ENCODE peak calls at places on chromosomes 12 and 14, in six cellular contexts. One of them, this sample, is unnamed.

GRCh38 chr12:100346660-100347059 is 10.2 kb upstream of the SLC17A8 start:
- DNase-seq in fibroblast of the aortic adventitia: no peak
- DNase-seq in cardiac fibroblast: no peak
- DNase-seq in heart left ventricle: no peak
- DNase-seq in HL-60: no peak
- DNase-seq in Panc1: no peak
- DNase-seq in this sample: no peak

GRCh38 chr12:65565601-65566560 is 258.4 kb upstream of the HMGA2 start:
- DNase-seq in fibroblast of the aortic adventitia: peak
- DNase-seq in cardiac fibroblast: peak
- DNase-seq in heart left ventricle: no peak
- DNase-seq in HL-60: no peak
- DNase-seq in Panc1: no peak
- DNase-seq in this sample: peak

GRCh38 chr12:9127936-9128663 is 12.4 kb upstream of the A2M start:
- DNase-seq in fibroblast of the aortic adventitia: no peak
- DNase-seq in cardiac fibroblast: no peak
- DNase-seq in heart left ventricle: no peak
- DNase-seq in HL-60: no peak
- DNase-seq in Panc1: no peak
- DNase-seq in this sample: no peak

GRCh38 chr12:53965251-53966069 is 7.5 kb upstream of the HOXC11 start:
- DNase-seq in fibroblast of the aortic adventitia: no peak
- DNase-seq in cardiac fibroblast: no peak
- DNase-seq in heart left ventricle: no peak
- DNase-seq in HL-60: no peak
- DNase-seq in Panc1: no peak
- DNase-seq in this sample: no peak

GRCh38 chr12:127770123-127770522 is 496.8 kb upstream of the TMEM132C start:
- DNase-seq in fibroblast of the aortic adventitia: no peak
- DNase-seq in cardiac fibroblast: no peak
- DNase-seq in heart left ventricle: no peak
- DNase-seq in HL-60: no peak
- DNase-seq in Panc1: no peak
- DNase-seq in this sample: no peak

GRCh38 chr12:103840399-103840880 is 594 bp downstream of the NT5DC3 start:
- DNase-seq in fibroblast of the aortic adventitia: peak
- DNase-seq in cardiac fibroblast: peak
- DNase-seq in heart left ventricle: peak
- DNase-seq in HL-60: no peak
- DNase-seq in Panc1: no peak
- DNase-seq in this sample: no peak

GRCh38 chr14:104650057-104650980 is 39.1 kb upstream of the INF2 start:
- DNase-seq in fibroblast of the aortic adventitia: peak
- DNase-seq in cardiac fibroblast: peak
- DNase-seq in heart left ventricle: peak
- DNase-seq in HL-60: no peak
- DNase-seq in Panc1: no peak
- DNase-seq in this sample: peak

GRCh38 chr12:111451649-111452129 is 46.0 kb downstream of the SH2B3 start:
- DNase-seq in fibroblast of the aortic adventitia: peak
- DNase-seq in cardiac fibroblast: peak
- DNase-seq in heart left ventricle: no peak
- DNase-seq in HL-60: no peak
- DNase-seq in Panc1: peak
- DNase-seq in this sample: peak

GRCh38 chr14:95830386-95830785 is 46.2 kb upstream of the TUNAR start:
- DNase-seq in fibroblast of the aortic adventitia: no peak
- DNase-seq in cardiac fibroblast: no peak
- DNase-seq in heart left ventricle: no peak
- DNase-seq in HL-60: no peak
- DNase-seq in Panc1: no peak
- DNase-seq in this sample: no peak

GRCh38 chr14:81449576-81449975 is 49.5 kb upstream of the STON2 start:
- DNase-seq in fibroblast of the aortic adventitia: no peak
- DNase-seq in cardiac fibroblast: no peak
- DNase-seq in heart left ventricle: no peak
- DNase-seq in HL-60: no peak
- DNase-seq in Panc1: no peak
- DNase-seq in this sample: no peak

GRCh38 chr14:104187931-104188726 is 49.7 kb downstream of the KIF26A start:
- DNase-seq in fibroblast of the aortic adventitia: no peak
- DNase-seq in cardiac fibroblast: no peak
- DNase-seq in heart left ventricle: no peak
- DNase-seq in HL-60: no peak
- DNase-seq in Panc1: no peak
- DNase-seq in this sample: no peak

GRCh38 chr12:122935318-122935717 is 30.9 kb downstream of the ABCB9 start:
- DNase-seq in fibroblast of the aortic adventitia: no peak
- DNase-seq in cardiac fibroblast: no peak
- DNase-seq in heart left ventricle: no peak
- DNase-seq in HL-60: no peak
- DNase-seq in Panc1: no peak
- DNase-seq in this sample: no peak

GRCh38 chr14:73786632-73786941 is 65.0 kb upstream of the PTGR2 start:
- DNase-seq in fibroblast of the aortic adventitia: no peak
- DNase-seq in cardiac fibroblast: peak
- DNase-seq in heart left ventricle: peak
- DNase-seq in HL-60: no peak
- DNase-seq in Panc1: no peak
- DNase-seq in this sample: no peak

GRCh38 chr12:27653661-27654060 is 42.6 kb upstream of the REP15 start:
- DNase-seq in fibroblast of the aortic adventitia: no peak
- DNase-seq in cardiac fibroblast: no peak
- DNase-seq in heart left ventricle: no peak
- DNase-seq in HL-60: no peak
- DNase-seq in Panc1: no peak
- DNase-seq in this sample: no peak

GRCh38 chr12:2490746-2491145 is 304.0 kb upstream of the FKBP4 start:
- DNase-seq in fibroblast of the aortic adventitia: peak
- DNase-seq in cardiac fibroblast: no peak
- DNase-seq in heart left ventricle: no peak
- DNase-seq in HL-60: no peak
- DNase-seq in Panc1: no peak
- DNase-seq in this sample: no peak

GRCh38 chr12:95546491-95546813 is 4.8 kb downstream of the USP44 start:
- DNase-seq in fibroblast of the aortic adventitia: no peak
- DNase-seq in cardiac fibroblast: no peak
- DNase-seq in heart left ventricle: no peak
- DNase-seq in HL-60: no peak
- DNase-seq in Panc1: no peak
- DNase-seq in this sample: no peak

GRCh38 chr12:97995578-97995977 is 519.8 kb upstream of the TMPO start:
- DNase-seq in fibroblast of the aortic adventitia: no peak
- DNase-seq in cardiac fibroblast: no peak
- DNase-seq in heart left ventricle: no peak
- DNase-seq in HL-60: no peak
- DNase-seq in Panc1: no peak
- DNase-seq in this sample: no peak

GRCh38 chr14:59849371-59850130 is 21.0 kb downstream of the RTN1 start:
- DNase-seq in fibroblast of the aortic adventitia: no peak
- DNase-seq in cardiac fibroblast: no peak
- DNase-seq in heart left ventricle: peak
- DNase-seq in HL-60: peak
- DNase-seq in Panc1: no peak
- DNase-seq in this sample: no peak

GRCh38 chr12:57176139-57176477 is 28.7 kb upstream of the LRP1-AS start:
- DNase-seq in fibroblast of the aortic adventitia: no peak
- DNase-seq in cardiac fibroblast: no peak
- DNase-seq in heart left ventricle: no peak
- DNase-seq in HL-60: no peak
- DNase-seq in Panc1: no peak
- DNase-seq in this sample: no peak

GRCh38 chr14:58638231-58639205 is 756 bp downstream of the DACT1 start:
- DNase-seq in fibroblast of the aortic adventitia: peak
- DNase-seq in cardiac fibroblast: peak
- DNase-seq in heart left ventricle: peak
- DNase-seq in HL-60: no peak
- DNase-seq in Panc1: no peak
- DNase-seq in this sample: peak

GRCh38 chr12:69096669-69097364 is 142.6 kb upstream of the CPSF6 start:
- DNase-seq in fibroblast of the aortic adventitia: peak
- DNase-seq in cardiac fibroblast: peak
- DNase-seq in heart left ventricle: no peak
- DNase-seq in HL-60: no peak
- DNase-seq in Panc1: no peak
- DNase-seq in this sample: peak

GRCh38 chr12:93419388-93420034 is 22.2 kb downstream of the UBE2N start:
- DNase-seq in fibroblast of the aortic adventitia: peak
- DNase-seq in cardiac fibroblast: peak
- DNase-seq in heart left ventricle: no peak
- DNase-seq in HL-60: no peak
- DNase-seq in Panc1: no peak
- DNase-seq in this sample: peak
- H3K4me3 ChIP-seq in fibroblast of the aortic adventitia: no peak
- H3K4me3 ChIP-seq in cardiac fibroblast: no peak
- H3K4me3 ChIP-seq in heart left ventricle: no peak
- H3K4me3 ChIP-seq in HL-60: no peak
- H3K4me3 ChIP-seq in Panc1: no peak
- H3K4me3 ChIP-seq in this sample: peak

GRCh38 chr14:77657244-77657643 is 40.8 kb upstream of the SPTLC2 start:
- DNase-seq in fibroblast of the aortic adventitia: no peak
- DNase-seq in cardiac fibroblast: no peak
- DNase-seq in heart left ventricle: no peak
- DNase-seq in HL-60: no peak
- DNase-seq in Panc1: no peak
- DNase-seq in this sample: no peak

GRCh38 chr14:77654001-77654431 is 37.6 kb upstream of the SPTLC2 start:
- DNase-seq in fibroblast of the aortic adventitia: no peak
- DNase-seq in cardiac fibroblast: no peak
- DNase-seq in heart left ventricle: no peak
- DNase-seq in HL-60: no peak
- DNase-seq in Panc1: no peak
- DNase-seq in this sample: no peak

GRCh38 chr14:77648520-77649200 is 32.2 kb upstream of the SPTLC2 start:
- DNase-seq in fibroblast of the aortic adventitia: no peak
- DNase-seq in cardiac fibroblast: no peak
- DNase-seq in heart left ventricle: no peak
- DNase-seq in HL-60: no peak
- DNase-seq in Panc1: no peak
- DNase-seq in this sample: no peak

GRCh38 chr14:77649326-77649725 is 32.9 kb upstream of the SPTLC2 start:
- DNase-seq in fibroblast of the aortic adventitia: peak
- DNase-seq in cardiac fibroblast: peak
- DNase-seq in heart left ventricle: no peak
- DNase-seq in HL-60: no peak
- DNase-seq in Panc1: no peak
- DNase-seq in this sample: peak

DNA sequence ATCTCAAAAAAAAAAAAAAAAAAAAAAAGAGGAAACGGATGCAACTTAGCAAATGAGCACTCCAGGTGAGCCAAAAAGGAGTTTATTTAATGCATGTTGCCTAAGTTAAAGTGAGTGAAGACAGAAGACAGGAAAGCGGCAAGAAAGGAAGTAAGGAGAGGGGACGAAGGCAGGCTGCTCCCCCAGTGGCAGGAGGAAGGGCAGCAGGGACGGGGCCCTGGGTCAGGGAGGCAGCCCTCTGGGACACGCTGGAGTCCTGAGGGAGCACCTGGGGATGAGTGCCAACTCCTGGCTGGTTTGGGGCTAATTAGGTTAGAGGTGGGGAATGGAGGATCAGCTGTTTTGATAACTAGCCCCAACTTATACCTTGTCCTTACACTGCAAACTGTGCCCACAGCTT is 37.0 kb upstream of the SPTLC2 start:
- DNase-seq in fibroblast of the aortic adventitia: no peak
- DNase-seq in cardiac fibroblast: no peak
- DNase-seq in heart left ventricle: no peak
- DNase-seq in HL-60: no peak
- DNase-seq in Panc1: no peak
- DNase-seq in this sample: no peak
- TF ChIP-seq CTCF in fibroblast of the aortic adventitia: peak
- TF ChIP-seq CTCF in cardiac fibroblast: peak
- TF ChIP-seq CTCF in heart left ventricle: no peak
- TF ChIP-seq CTCF in HL-60: no peak
- TF ChIP-seq CTCF in Panc1: peak
- TF ChIP-seq CTCF in this sample: peak

DNA sequence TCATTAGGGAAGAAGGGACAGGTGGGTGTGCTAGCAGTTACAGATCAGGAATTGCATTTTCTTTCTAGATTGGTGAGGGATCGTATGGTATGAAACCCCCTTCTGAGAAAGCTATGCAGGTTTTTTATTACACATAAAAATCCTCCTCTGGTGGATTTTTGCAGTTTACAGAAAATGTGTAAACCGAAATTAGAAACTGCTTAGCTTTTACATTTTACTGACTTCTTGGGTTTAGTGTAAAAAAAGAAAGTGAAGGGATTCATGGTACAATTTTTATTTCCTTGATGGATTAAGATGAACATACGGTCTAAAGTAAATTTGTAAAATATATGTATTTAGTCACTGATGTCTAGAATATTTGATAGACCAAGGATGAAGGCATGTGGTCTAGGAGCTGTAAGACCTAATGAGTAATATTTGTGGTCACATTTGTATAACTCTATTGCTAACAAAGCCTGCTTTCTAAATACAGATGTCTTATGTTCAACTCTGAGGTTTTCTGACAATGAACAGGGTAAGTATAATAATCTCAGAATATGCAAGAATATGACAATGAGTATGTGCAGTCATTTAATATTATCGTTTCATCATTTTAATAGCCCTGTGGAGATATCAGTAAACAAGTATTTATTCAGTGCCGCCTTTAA is 389.8 kb downstream of the LRIG3 start:
- DNase-seq in fibroblast of the aortic adventitia: peak
- DNase-seq in cardiac fibroblast: peak
- DNase-seq in heart left ventricle: no peak
- DNase-seq in HL-60: no peak
- DNase-seq in Panc1: no peak
- DNase-seq in this sample: peak
- H3K4me3 ChIP-seq in fibroblast of the aortic adventitia: peak
- H3K4me3 ChIP-seq in cardiac fibroblast: no peak
- H3K4me3 ChIP-seq in heart left ventricle: no peak
- H3K4me3 ChIP-seq in HL-60: no peak
- H3K4me3 ChIP-seq in Panc1: no peak
- H3K4me3 ChIP-seq in this sample: peak

GRCh38 chr12:33876618-33877017 is 145.7 kb upstream of the ALG10 start:
- DNase-seq in fibroblast of the aortic adventitia: no peak
- DNase-seq in cardiac fibroblast: no peak
- DNase-seq in heart left ventricle: no peak
- DNase-seq in HL-60: no peak
- DNase-seq in Panc1: no peak
- DNase-seq in this sample: no peak
- TF ChIP-seq CTCF in fibroblast of the aortic adventitia: no peak
- TF ChIP-seq CTCF in cardiac fibroblast: no peak
- TF ChIP-seq CTCF in heart left ventricle: no peak
- TF ChIP-seq CTCF in HL-60: no peak
- TF ChIP-seq CTCF in Panc1: peak
- TF ChIP-seq CTCF in this sample: no peak

DNA sequence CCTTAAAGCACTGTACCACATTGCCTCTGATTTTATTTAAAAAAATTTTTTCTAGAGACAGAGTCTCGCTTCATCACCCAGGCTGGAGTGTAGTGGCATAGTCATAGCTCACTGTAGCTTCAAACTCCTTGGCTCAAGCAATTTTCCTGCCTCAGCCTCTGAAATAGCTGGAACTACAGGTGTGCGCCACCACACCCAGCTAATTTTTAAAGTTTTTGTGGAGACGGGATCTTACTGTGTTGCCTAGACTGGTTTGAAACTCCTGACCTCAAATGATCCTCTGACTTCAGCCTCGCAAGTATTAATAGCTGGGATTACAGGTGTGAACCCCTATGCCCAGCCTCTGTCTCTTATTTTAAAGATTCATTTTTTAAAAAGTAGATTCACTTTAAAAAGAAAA is 5.3 kb downstream of the USP15 start:
- DNase-seq in fibroblast of the aortic adventitia: no peak
- DNase-seq in cardiac fibroblast: no peak
- DNase-seq in heart left ventricle: no peak
- DNase-seq in HL-60: no peak
- DNase-seq in Panc1: no peak
- DNase-seq in this sample: no peak
- H3K4me3 ChIP-seq in fibroblast of the aortic adventitia: no peak
- H3K4me3 ChIP-seq in cardiac fibroblast: no peak
- H3K4me3 ChIP-seq in heart left ventricle: no peak
- H3K4me3 ChIP-seq in HL-60: no peak
- H3K4me3 ChIP-seq in Panc1: no peak
- H3K4me3 ChIP-seq in this sample: no peak